ENCODE peak calls at places on chromosome 9, in ten cellular contexts. One of them, this sample, is unnamed.

GRCh38 chr9:124291801-124292396 is 34.1 kb downstream of the NEK6 start:
- DNase-seq in caudate nucleus: no peak
- DNase-seq in activated CD4-positive, CD25-positive, alpha-beta regulatory T cell: no peak
- DNase-seq in stomach: no peak
- DNase-seq in mesendoderm: no peak
- DNase-seq in GM18507: peak; percentile 50
- DNase-seq in AG08395: no peak
- DNase-seq in nephron progenitor cell: no peak
- DNase-seq in heart right ventricle: peak; percentile 61
- DNase-seq in gastrocnemius medialis: no peak
- DNase-seq in this sample: peak; percentile 53

GRCh38 chr9:134495881-134496412 is 145.7 kb upstream of the COL5A1 start:
- DNase-seq in caudate nucleus: no peak
- DNase-seq in activated CD4-positive, CD25-positive, alpha-beta regulatory T cell: no peak
- DNase-seq in stomach: no peak
- DNase-seq in mesendoderm: no peak
- DNase-seq in GM18507: no peak
- DNase-seq in AG08395: no peak
- DNase-seq in nephron progenitor cell: no peak
- DNase-seq in heart right ventricle: no peak
- DNase-seq in gastrocnemius medialis: no peak
- DNase-seq in this sample: no peak

GRCh38 chr9:81849631-81850259 is 78.5 kb upstream of the SPATA31D4 start:
- DNase-seq in caudate nucleus: no peak
- DNase-seq in activated CD4-positive, CD25-positive, alpha-beta regulatory T cell: no peak
- DNase-seq in stomach: no peak
- DNase-seq in mesendoderm: peak; percentile 48
- DNase-seq in GM18507: no peak
- DNase-seq in AG08395: no peak
- DNase-seq in nephron progenitor cell: no peak
- DNase-seq in heart right ventricle: no peak
- DNase-seq in gastrocnemius medialis: no peak
- DNase-seq in this sample: no peak

GRCh38 chr9:128921881-128922763 is 1.3 kb downstream of the PHYHD1 start:
- DNase-seq in caudate nucleus: no peak
- DNase-seq in activated CD4-positive, CD25-positive, alpha-beta regulatory T cell: no peak
- DNase-seq in stomach: peak; percentile 55
- DNase-seq in mesendoderm: peak; percentile 92
- DNase-seq in GM18507: no peak
- DNase-seq in AG08395: peak; percentile 58
- DNase-seq in nephron progenitor cell: peak; percentile 69
- DNase-seq in heart right ventricle: peak; percentile 64
- DNase-seq in gastrocnemius medialis: peak; percentile 37
- DNase-seq in this sample: no peak

GRCh38 chr9:125325821-125326220 is 64.2 kb downstream of the GAPVD1 start:
- DNase-seq in caudate nucleus: no peak
- DNase-seq in activated CD4-positive, CD25-positive, alpha-beta regulatory T cell: no peak
- DNase-seq in stomach: no peak
- DNase-seq in mesendoderm: no peak
- DNase-seq in GM18507: no peak
- DNase-seq in AG08395: no peak
- DNase-seq in nephron progenitor cell: no peak
- DNase-seq in heart right ventricle: no peak
- DNase-seq in gastrocnemius medialis: no peak
- DNase-seq in this sample: no peak

GRCh38 chr9:33908114-33908513 is 91.2 kb downstream of the UBE2R2 start:
- DNase-seq in caudate nucleus: no peak
- DNase-seq in activated CD4-positive, CD25-positive, alpha-beta regulatory T cell: no peak
- DNase-seq in stomach: no peak
- DNase-seq in mesendoderm: peak; percentile 62
- DNase-seq in GM18507: no peak
- DNase-seq in AG08395: no peak
- DNase-seq in nephron progenitor cell: no peak
- DNase-seq in heart right ventricle: no peak
- DNase-seq in gastrocnemius medialis: no peak
- DNase-seq in this sample: no peak

GRCh38 chr9:94584555-94584954 is 9.1 kb downstream of the FBP2 start:
- DNase-seq in caudate nucleus: no peak
- DNase-seq in activated CD4-positive, CD25-positive, alpha-beta regulatory T cell: no peak
- DNase-seq in stomach: no peak
- DNase-seq in mesendoderm: no peak
- DNase-seq in GM18507: no peak
- DNase-seq in AG08395: no peak
- DNase-seq in nephron progenitor cell: no peak
- DNase-seq in heart right ventricle: no peak
- DNase-seq in gastrocnemius medialis: no peak
- DNase-seq in this sample: no peak

GRCh38 chr9:2979893-2980292 is 136.0 kb upstream of the PUM3 start:
- DNase-seq in caudate nucleus: no peak
- DNase-seq in activated CD4-positive, CD25-positive, alpha-beta regulatory T cell: no peak
- DNase-seq in stomach: no peak
- DNase-seq in mesendoderm: no peak
- DNase-seq in GM18507: no peak
- DNase-seq in AG08395: no peak
- DNase-seq in nephron progenitor cell: no peak
- DNase-seq in heart right ventricle: no peak
- DNase-seq in gastrocnemius medialis: no peak
- DNase-seq in this sample: no peak

GRCh38 chr9:87676976-87677775 is 48.7 kb upstream of the CTSL start:
- DNase-seq in caudate nucleus: no peak
- DNase-seq in activated CD4-positive, CD25-positive, alpha-beta regulatory T cell: no peak
- DNase-seq in stomach: no peak
- DNase-seq in mesendoderm: no peak
- DNase-seq in GM18507: no peak
- DNase-seq in AG08395: peak; percentile 31
- DNase-seq in nephron progenitor cell: no peak
- DNase-seq in heart right ventricle: peak; percentile 48
- DNase-seq in gastrocnemius medialis: no peak
- DNase-seq in this sample: no peak

GRCh38 chr9:1604942-1605560 is 410.1 kb upstream of the SMARCA2 start:
- DNase-seq in caudate nucleus: no peak
- DNase-seq in activated CD4-positive, CD25-positive, alpha-beta regulatory T cell: no peak
- DNase-seq in stomach: no peak
- DNase-seq in mesendoderm: peak; percentile 60
- DNase-seq in GM18507: peak; percentile 12
- DNase-seq in AG08395: peak; percentile 19
- DNase-seq in nephron progenitor cell: no peak
- DNase-seq in heart right ventricle: no peak
- DNase-seq in gastrocnemius medialis: no peak
- DNase-seq in this sample: no peak

GRCh38 chr9:130433168-130433946 is 11.4 kb upstream of the ASS1 start:
- DNase-seq in caudate nucleus: no peak
- DNase-seq in activated CD4-positive, CD25-positive, alpha-beta regulatory T cell: no peak
- DNase-seq in stomach: no peak
- DNase-seq in mesendoderm: peak; percentile 69
- DNase-seq in GM18507: no peak
- DNase-seq in AG08395: peak; percentile 74
- DNase-seq in nephron progenitor cell: peak; percentile 85
- DNase-seq in heart right ventricle: no peak
- DNase-seq in gastrocnemius medialis: no peak
- DNase-seq in this sample: no peak

GRCh38 chr9:95729669-95730368 is 145.7 kb upstream of the ERCC6L2 start:
- DNase-seq in caudate nucleus: no peak
- DNase-seq in activated CD4-positive, CD25-positive, alpha-beta regulatory T cell: no peak
- DNase-seq in stomach: no peak
- DNase-seq in mesendoderm: no peak
- DNase-seq in GM18507: no peak
- DNase-seq in AG08395: no peak
- DNase-seq in nephron progenitor cell: no peak
- DNase-seq in heart right ventricle: no peak
- DNase-seq in gastrocnemius medialis: no peak
- DNase-seq in this sample: no peak

GRCh38 chr9:114172981-114173833 is 17.9 kb downstream of the COL27A1 start:
- DNase-seq in caudate nucleus: no peak
- DNase-seq in activated CD4-positive, CD25-positive, alpha-beta regulatory T cell: no peak
- DNase-seq in stomach: no peak
- DNase-seq in mesendoderm: no peak
- DNase-seq in GM18507: no peak
- DNase-seq in AG08395: peak; percentile 30
- DNase-seq in nephron progenitor cell: no peak
- DNase-seq in heart right ventricle: no peak
- DNase-seq in gastrocnemius medialis: no peak
- DNase-seq in this sample: no peak

GRCh38 chr9:134418986-134419683 is 92.9 kb downstream of the RXRA start:
- DNase-seq in caudate nucleus: no peak
- DNase-seq in activated CD4-positive, CD25-positive, alpha-beta regulatory T cell: no peak
- DNase-seq in stomach: no peak
- DNase-seq in mesendoderm: no peak
- DNase-seq in GM18507: no peak
- DNase-seq in AG08395: no peak
- DNase-seq in nephron progenitor cell: no peak
- DNase-seq in heart right ventricle: no peak
- DNase-seq in gastrocnemius medialis: no peak
- DNase-seq in this sample: no peak

GRCh38 chr9:136111190-136111589 is 7.5 kb downstream of the TMEM250 start:
- DNase-seq in caudate nucleus: no peak
- DNase-seq in activated CD4-positive, CD25-positive, alpha-beta regulatory T cell: no peak
- DNase-seq in stomach: no peak
- DNase-seq in mesendoderm: no peak
- DNase-seq in GM18507: no peak
- DNase-seq in AG08395: no peak
- DNase-seq in nephron progenitor cell: no peak
- DNase-seq in heart right ventricle: no peak
- DNase-seq in gastrocnemius medialis: no peak
- DNase-seq in this sample: no peak

GRCh38 chr9:111815200-111816070 is 20.7 kb upstream of the SHOC1 start:
- DNase-seq in caudate nucleus: no peak
- DNase-seq in activated CD4-positive, CD25-positive, alpha-beta regulatory T cell: no peak
- DNase-seq in stomach: no peak
- DNase-seq in mesendoderm: no peak
- DNase-seq in GM18507: no peak
- DNase-seq in AG08395: no peak
- DNase-seq in nephron progenitor cell: no peak
- DNase-seq in heart right ventricle: no peak
- DNase-seq in gastrocnemius medialis: no peak
- DNase-seq in this sample: no peak

GRCh38 chr9:123514766-123515165 is 158.8 kb downstream of the CRB2 start:
- DNase-seq in caudate nucleus: no peak
- DNase-seq in activated CD4-positive, CD25-positive, alpha-beta regulatory T cell: no peak
- DNase-seq in stomach: no peak
- DNase-seq in mesendoderm: no peak
- DNase-seq in GM18507: no peak
- DNase-seq in AG08395: no peak
- DNase-seq in nephron progenitor cell: no peak
- DNase-seq in heart right ventricle: no peak
- DNase-seq in gastrocnemius medialis: no peak
- DNase-seq in this sample: no peak

GRCh38 chr9:134848504-134848903 is 32.1 kb upstream of the FCN2 start:
- DNase-seq in caudate nucleus: no peak
- DNase-seq in activated CD4-positive, CD25-positive, alpha-beta regulatory T cell: no peak
- DNase-seq in stomach: no peak
- DNase-seq in mesendoderm: no peak
- DNase-seq in GM18507: no peak
- DNase-seq in AG08395: no peak
- DNase-seq in nephron progenitor cell: no peak
- DNase-seq in heart right ventricle: no peak
- DNase-seq in gastrocnemius medialis: no peak
- DNase-seq in this sample: no peak

GRCh38 chr9:34651876-34652602 is at the start of gene IL11RA:
- DNase-seq in caudate nucleus: no peak
- DNase-seq in activated CD4-positive, CD25-positive, alpha-beta regulatory T cell: no peak
- DNase-seq in stomach: peak; percentile 69
- DNase-seq in mesendoderm: peak; percentile 98
- DNase-seq in GM18507: no peak
- DNase-seq in AG08395: peak; percentile 97
- DNase-seq in nephron progenitor cell: peak; percentile 91
- DNase-seq in heart right ventricle: peak; percentile 95
- DNase-seq in gastrocnemius medialis: peak; percentile 91
- DNase-seq in this sample: peak; percentile 82

GRCh38 chr9:106859957-106860715 is 2.8 kb upstream of the ZNF462 start:
- DNase-seq in caudate nucleus: no peak
- DNase-seq in activated CD4-positive, CD25-positive, alpha-beta regulatory T cell: no peak
- DNase-seq in stomach: no peak
- DNase-seq in mesendoderm: peak; percentile 92
- DNase-seq in GM18507: no peak
- DNase-seq in AG08395: no peak
- DNase-seq in nephron progenitor cell: peak; percentile 73
- DNase-seq in heart right ventricle: peak; percentile 31
- DNase-seq in gastrocnemius medialis: peak; percentile 16
- DNase-seq in this sample: no peak

GRCh38 chr9:95021166-95021886 is 294.8 kb downstream of the AOPEP start:
- DNase-seq in caudate nucleus: no peak
- DNase-seq in activated CD4-positive, CD25-positive, alpha-beta regulatory T cell: no peak
- DNase-seq in stomach: no peak
- DNase-seq in mesendoderm: no peak
- DNase-seq in GM18507: no peak
- DNase-seq in AG08395: no peak
- DNase-seq in nephron progenitor cell: no peak
- DNase-seq in heart right ventricle: no peak
- DNase-seq in gastrocnemius medialis: no peak
- DNase-seq in this sample: no peak

GRCh38 chr9:122318284-122318683 is 52.5 kb upstream of the PTGS1 start:
- DNase-seq in caudate nucleus: no peak
- DNase-seq in activated CD4-positive, CD25-positive, alpha-beta regulatory T cell: no peak
- DNase-seq in stomach: no peak
- DNase-seq in mesendoderm: no peak
- DNase-seq in GM18507: no peak
- DNase-seq in AG08395: no peak
- DNase-seq in nephron progenitor cell: no peak
- DNase-seq in heart right ventricle: no peak
- DNase-seq in gastrocnemius medialis: no peak
- DNase-seq in this sample: peak; percentile 68

GRCh38 chr9:98375138-98375726 is 119.8 kb upstream of the TBC1D2 start:
- DNase-seq in caudate nucleus: no peak
- DNase-seq in activated CD4-positive, CD25-positive, alpha-beta regulatory T cell: no peak
- DNase-seq in stomach: peak; percentile 0
- DNase-seq in mesendoderm: peak; percentile 95
- DNase-seq in GM18507: no peak
- DNase-seq in AG08395: peak; percentile 70
- DNase-seq in nephron progenitor cell: no peak
- DNase-seq in heart right ventricle: no peak
- DNase-seq in gastrocnemius medialis: no peak
- DNase-seq in this sample: no peak

GRCh38 chr9:5389109-5389732 is 48.5 kb downstream of the PLGRKT start:
- DNase-seq in caudate nucleus: no peak
- DNase-seq in activated CD4-positive, CD25-positive, alpha-beta regulatory T cell: no peak
- DNase-seq in stomach: no peak
- DNase-seq in mesendoderm: no peak
- DNase-seq in GM18507: no peak
- DNase-seq in AG08395: peak; percentile 77
- DNase-seq in nephron progenitor cell: no peak
- DNase-seq in heart right ventricle: no peak
- DNase-seq in gastrocnemius medialis: no peak
- DNase-seq in this sample: no peak

GRCh38 chr9:100718717-100719116 is 140.8 kb downstream of the CAVIN4 start:
- DNase-seq in caudate nucleus: no peak
- DNase-seq in activated CD4-positive, CD25-positive, alpha-beta regulatory T cell: no peak
- DNase-seq in stomach: no peak
- DNase-seq in mesendoderm: no peak
- DNase-seq in GM18507: no peak
- DNase-seq in AG08395: no peak
- DNase-seq in nephron progenitor cell: no peak
- DNase-seq in heart right ventricle: no peak
- DNase-seq in gastrocnemius medialis: no peak
- DNase-seq in this sample: no peak

GRCh38 chr9:135479469-135480052 is at the start of gene PPP1R26:
- DNase-seq in caudate nucleus: no peak
- DNase-seq in activated CD4-positive, CD25-positive, alpha-beta regulatory T cell: no peak
- DNase-seq in stomach: peak; percentile 48
- DNase-seq in mesendoderm: no peak
- DNase-seq in GM18507: no peak
- DNase-seq in AG08395: no peak
- DNase-seq in nephron progenitor cell: peak; percentile 66
- DNase-seq in heart right ventricle: peak; percentile 34
- DNase-seq in gastrocnemius medialis: no peak
- DNase-seq in this sample: peak; percentile 11

GRCh38 chr9:133682961-133683493 is 46.9 kb downstream of the DBH start:
- DNase-seq in caudate nucleus: no peak
- DNase-seq in activated CD4-positive, CD25-positive, alpha-beta regulatory T cell: no peak
- DNase-seq in stomach: no peak
- DNase-seq in mesendoderm: no peak
- DNase-seq in GM18507: no peak
- DNase-seq in AG08395: no peak
- DNase-seq in nephron progenitor cell: no peak
- DNase-seq in heart right ventricle: no peak
- DNase-seq in gastrocnemius medialis: no peak
- DNase-seq in this sample: no peak

GRCh38 chr9:6498982-6499381 is 86.0 kb downstream of the UHRF2 start:
- DNase-seq in caudate nucleus: no peak
- DNase-seq in activated CD4-positive, CD25-positive, alpha-beta regulatory T cell: no peak
- DNase-seq in stomach: no peak
- DNase-seq in mesendoderm: no peak
- DNase-seq in GM18507: no peak
- DNase-seq in AG08395: peak; percentile 24
- DNase-seq in nephron progenitor cell: no peak
- DNase-seq in heart right ventricle: no peak
- DNase-seq in gastrocnemius medialis: no peak
- DNase-seq in this sample: no peak

This sample was measured in hippocampal formation.